ENCODE peak calls at places on chromosomes 13 and 19, in six cellular contexts. One of them, this sample, is unnamed.

GRCh38 chr19:1109697-1110671 is 6.2 kb downstream of the GPX4 start:
- DNase-seq in activated naive CD4-positive, alpha-beta T cell treated with anti-CD3 and anti-CD28 coated beads, Interleukin-2, amount 10 ng/mL, durations not matched to agents 7 days and 5 days: no peak
- DNase-seq in heart left ventricle: no peak
- DNase-seq in activated T-helper 1 cell treated with anti-CD3 and anti-CD28 coated beads, Interleukin-2, amount 50 U/mL, for 16 hours: no peak
- DNase-seq in activated CD4-positive, CD25-positive, alpha-beta regulatory T cell treated with anti-CD3 and anti-CD28 coated beads, Interleukin-2, amount 50 U/mL, for 16 hours: no peak
- DNase-seq in HTR-8/SVneo: no peak
- DNase-seq in this sample: no peak

GRCh38 chr19:39704181-39705044 is at the start of gene LGALS14:
- DNase-seq in activated CD4-positive, CD25-positive, alpha-beta regulatory T cell treated with anti-CD3 and anti-CD28 coated beads, Interleukin-2, amount 50 U/mL, for 16 hours: no peak
- DNase-seq in HTR-8/SVneo: no peak
- DNase-seq in activated T-helper 1 cell treated with anti-CD3 and anti-CD28 coated beads, Interleukin-2, amount 50 U/mL, for 16 hours: no peak
- DNase-seq in activated naive CD4-positive, alpha-beta T cell treated with anti-CD3 and anti-CD28 coated beads, Interleukin-2, amount 10 ng/mL, durations not matched to agents 7 days and 5 days: no peak
- DNase-seq in heart left ventricle: no peak
- DNase-seq in this sample: no peak

GRCh38 chr19:50418186-50419021 is at the start of gene SPIB:
- DNase-seq in activated T-helper 1 cell treated with anti-CD3 and anti-CD28 coated beads, Interleukin-2, amount 50 U/mL, for 16 hours: no peak
- DNase-seq in activated naive CD4-positive, alpha-beta T cell treated with anti-CD3 and anti-CD28 coated beads, Interleukin-2, amount 10 ng/mL, durations not matched to agents 7 days and 5 days: no peak
- DNase-seq in activated CD4-positive, CD25-positive, alpha-beta regulatory T cell treated with anti-CD3 and anti-CD28 coated beads, Interleukin-2, amount 50 U/mL, for 16 hours: no peak
- DNase-seq in HTR-8/SVneo: no peak
- DNase-seq in heart left ventricle: no peak
- DNase-seq in this sample: no peak

GRCh38 chr19:55253842-55254624 is 4.8 kb downstream of the PPP6R1 start:
- DNase-seq in activated T-helper 1 cell treated with anti-CD3 and anti-CD28 coated beads, Interleukin-2, amount 50 U/mL, for 16 hours: no peak
- DNase-seq in heart left ventricle: no peak
- DNase-seq in activated CD4-positive, CD25-positive, alpha-beta regulatory T cell treated with anti-CD3 and anti-CD28 coated beads, Interleukin-2, amount 50 U/mL, for 16 hours: peak; percentile 34
- DNase-seq in HTR-8/SVneo: no peak
- DNase-seq in activated naive CD4-positive, alpha-beta T cell treated with anti-CD3 and anti-CD28 coated beads, Interleukin-2, amount 10 ng/mL, durations not matched to agents 7 days and 5 days: peak; percentile 79
- DNase-seq in this sample: no peak

GRCh38 chr19:1252818-1253513 is 4.6 kb downstream of the MIDN start:
- DNase-seq in activated T-helper 1 cell treated with anti-CD3 and anti-CD28 coated beads, Interleukin-2, amount 50 U/mL, for 16 hours: peak; percentile 56
- DNase-seq in activated CD4-positive, CD25-positive, alpha-beta regulatory T cell treated with anti-CD3 and anti-CD28 coated beads, Interleukin-2, amount 50 U/mL, for 16 hours: no peak
- DNase-seq in activated naive CD4-positive, alpha-beta T cell treated with anti-CD3 and anti-CD28 coated beads, Interleukin-2, amount 10 ng/mL, durations not matched to agents 7 days and 5 days: peak; percentile 88
- DNase-seq in HTR-8/SVneo: no peak
- DNase-seq in heart left ventricle: peak; percentile 96
- DNase-seq in this sample: peak; percentile 96

GRCh38 chr19:5340637-5341447 is at the start of gene PTPRS:
- DNase-seq in heart left ventricle: peak; percentile 78
- DNase-seq in activated T-helper 1 cell treated with anti-CD3 and anti-CD28 coated beads, Interleukin-2, amount 50 U/mL, for 16 hours: no peak
- DNase-seq in HTR-8/SVneo: peak; percentile 82
- DNase-seq in activated naive CD4-positive, alpha-beta T cell treated with anti-CD3 and anti-CD28 coated beads, Interleukin-2, amount 10 ng/mL, durations not matched to agents 7 days and 5 days: peak; percentile 61
- DNase-seq in activated CD4-positive, CD25-positive, alpha-beta regulatory T cell treated with anti-CD3 and anti-CD28 coated beads, Interleukin-2, amount 50 U/mL, for 16 hours: peak; percentile 6
- DNase-seq in this sample: no peak

GRCh38 chr13:53124568-53125094 is 96.0 kb downstream of the OLFM4 start:
- DNase-seq in activated T-helper 1 cell treated with anti-CD3 and anti-CD28 coated beads, Interleukin-2, amount 50 U/mL, for 16 hours: no peak
- DNase-seq in HTR-8/SVneo: no peak
- DNase-seq in heart left ventricle: no peak
- DNase-seq in activated naive CD4-positive, alpha-beta T cell treated with anti-CD3 and anti-CD28 coated beads, Interleukin-2, amount 10 ng/mL, durations not matched to agents 7 days and 5 days: no peak
- DNase-seq in activated CD4-positive, CD25-positive, alpha-beta regulatory T cell treated with anti-CD3 and anti-CD28 coated beads, Interleukin-2, amount 50 U/mL, for 16 hours: no peak
- DNase-seq in this sample: no peak

GRCh38 chr13:113122571-113123225 is at the start of gene F10:
- DNase-seq in activated CD4-positive, CD25-positive, alpha-beta regulatory T cell treated with anti-CD3 and anti-CD28 coated beads, Interleukin-2, amount 50 U/mL, for 16 hours: no peak
- DNase-seq in HTR-8/SVneo: no peak
- DNase-seq in heart left ventricle: peak; percentile 67
- DNase-seq in activated T-helper 1 cell treated with anti-CD3 and anti-CD28 coated beads, Interleukin-2, amount 50 U/mL, for 16 hours: no peak
- DNase-seq in activated naive CD4-positive, alpha-beta T cell treated with anti-CD3 and anti-CD28 coated beads, Interleukin-2, amount 10 ng/mL, durations not matched to agents 7 days and 5 days: no peak
- DNase-seq in this sample: peak; percentile 4

GRCh38 chr13:50713849-50714248 is 129.6 kb downstream of the DLEU7 start:
- DNase-seq in heart left ventricle: no peak
- DNase-seq in activated CD4-positive, CD25-positive, alpha-beta regulatory T cell treated with anti-CD3 and anti-CD28 coated beads, Interleukin-2, amount 50 U/mL, for 16 hours: no peak
- DNase-seq in HTR-8/SVneo: peak; percentile 12
- DNase-seq in activated naive CD4-positive, alpha-beta T cell treated with anti-CD3 and anti-CD28 coated beads, Interleukin-2, amount 10 ng/mL, durations not matched to agents 7 days and 5 days: peak; percentile 29
- DNase-seq in activated T-helper 1 cell treated with anti-CD3 and anti-CD28 coated beads, Interleukin-2, amount 50 U/mL, for 16 hours: no peak
- DNase-seq in this sample: peak; percentile 76

GRCh38 chr13:76630629-76631028 is 255.6 kb downstream of the KCTD12 start:
- DNase-seq in activated CD4-positive, CD25-positive, alpha-beta regulatory T cell treated with anti-CD3 and anti-CD28 coated beads, Interleukin-2, amount 50 U/mL, for 16 hours: no peak
- DNase-seq in activated naive CD4-positive, alpha-beta T cell treated with anti-CD3 and anti-CD28 coated beads, Interleukin-2, amount 10 ng/mL, durations not matched to agents 7 days and 5 days: no peak
- DNase-seq in heart left ventricle: no peak
- DNase-seq in HTR-8/SVneo: no peak
- DNase-seq in activated T-helper 1 cell treated with anti-CD3 and anti-CD28 coated beads, Interleukin-2, amount 50 U/mL, for 16 hours: no peak
- DNase-seq in this sample: no peak

GRCh38 chr13:99892189-99892588 is 79.4 kb downstream of the ZIC5 start:
- DNase-seq in activated T-helper 1 cell treated with anti-CD3 and anti-CD28 coated beads, Interleukin-2, amount 50 U/mL, for 16 hours: no peak
- DNase-seq in HTR-8/SVneo: no peak
- DNase-seq in activated CD4-positive, CD25-positive, alpha-beta regulatory T cell treated with anti-CD3 and anti-CD28 coated beads, Interleukin-2, amount 50 U/mL, for 16 hours: no peak
- DNase-seq in heart left ventricle: no peak
- DNase-seq in activated naive CD4-positive, alpha-beta T cell treated with anti-CD3 and anti-CD28 coated beads, Interleukin-2, amount 10 ng/mL, durations not matched to agents 7 days and 5 days: no peak
- DNase-seq in this sample: no peak

GRCh38 chr19:15047680-15048079 is 1.6 kb upstream of the CASP14 start:
- DNase-seq in activated naive CD4-positive, alpha-beta T cell treated with anti-CD3 and anti-CD28 coated beads, Interleukin-2, amount 10 ng/mL, durations not matched to agents 7 days and 5 days: no peak
- DNase-seq in heart left ventricle: no peak
- DNase-seq in HTR-8/SVneo: no peak
- DNase-seq in activated CD4-positive, CD25-positive, alpha-beta regulatory T cell treated with anti-CD3 and anti-CD28 coated beads, Interleukin-2, amount 50 U/mL, for 16 hours: no peak
- DNase-seq in activated T-helper 1 cell treated with anti-CD3 and anti-CD28 coated beads, Interleukin-2, amount 50 U/mL, for 16 hours: no peak
- DNase-seq in this sample: no peak

GRCh38 chr19:532578-533484 is 1.3 kb downstream of the CDC34 start:
- DNase-seq in HTR-8/SVneo: no peak
- DNase-seq in activated CD4-positive, CD25-positive, alpha-beta regulatory T cell treated with anti-CD3 and anti-CD28 coated beads, Interleukin-2, amount 50 U/mL, for 16 hours: no peak
- DNase-seq in activated T-helper 1 cell treated with anti-CD3 and anti-CD28 coated beads, Interleukin-2, amount 50 U/mL, for 16 hours: no peak
- DNase-seq in heart left ventricle: peak; percentile 86
- DNase-seq in activated naive CD4-positive, alpha-beta T cell treated with anti-CD3 and anti-CD28 coated beads, Interleukin-2, amount 10 ng/mL, durations not matched to agents 7 days and 5 days: peak; percentile 66
- DNase-seq in this sample: peak; percentile 18

GRCh38 chr13:111517641-111518010 is 197.2 kb downstream of the TEX29 start:
- DNase-seq in activated CD4-positive, CD25-positive, alpha-beta regulatory T cell treated with anti-CD3 and anti-CD28 coated beads, Interleukin-2, amount 50 U/mL, for 16 hours: no peak
- DNase-seq in activated T-helper 1 cell treated with anti-CD3 and anti-CD28 coated beads, Interleukin-2, amount 50 U/mL, for 16 hours: no peak
- DNase-seq in HTR-8/SVneo: peak; percentile 9
- DNase-seq in heart left ventricle: no peak
- DNase-seq in activated naive CD4-positive, alpha-beta T cell treated with anti-CD3 and anti-CD28 coated beads, Interleukin-2, amount 10 ng/mL, durations not matched to agents 7 days and 5 days: no peak
- DNase-seq in this sample: no peak

GRCh38 chr19:58519087-58519354 is 589 bp downstream of the ZBTB45 start:
- DNase-seq in activated T-helper 1 cell treated with anti-CD3 and anti-CD28 coated beads, Interleukin-2, amount 50 U/mL, for 16 hours: no peak
- DNase-seq in activated CD4-positive, CD25-positive, alpha-beta regulatory T cell treated with anti-CD3 and anti-CD28 coated beads, Interleukin-2, amount 50 U/mL, for 16 hours: no peak
- DNase-seq in heart left ventricle: peak; percentile 70
- DNase-seq in HTR-8/SVneo: peak; percentile 84
- DNase-seq in activated naive CD4-positive, alpha-beta T cell treated with anti-CD3 and anti-CD28 coated beads, Interleukin-2, amount 10 ng/mL, durations not matched to agents 7 days and 5 days: peak; percentile 73
- DNase-seq in this sample: peak; percentile 14

GRCh38 chr13:109162248-109163051 is 533.0 kb downstream of the MYO16 start:
- DNase-seq in activated T-helper 1 cell treated with anti-CD3 and anti-CD28 coated beads, Interleukin-2, amount 50 U/mL, for 16 hours: no peak
- DNase-seq in HTR-8/SVneo: no peak
- DNase-seq in heart left ventricle: no peak
- DNase-seq in activated CD4-positive, CD25-positive, alpha-beta regulatory T cell treated with anti-CD3 and anti-CD28 coated beads, Interleukin-2, amount 50 U/mL, for 16 hours: no peak
- DNase-seq in activated naive CD4-positive, alpha-beta T cell treated with anti-CD3 and anti-CD28 coated beads, Interleukin-2, amount 10 ng/mL, durations not matched to agents 7 days and 5 days: peak; percentile 32
- DNase-seq in this sample: no peak

GRCh38 chr13:72126424-72126823 is 259.4 kb upstream of the DACH1 start:
- DNase-seq in activated T-helper 1 cell treated with anti-CD3 and anti-CD28 coated beads, Interleukin-2, amount 50 U/mL, for 16 hours: no peak
- DNase-seq in HTR-8/SVneo: no peak
- DNase-seq in activated CD4-positive, CD25-positive, alpha-beta regulatory T cell treated with anti-CD3 and anti-CD28 coated beads, Interleukin-2, amount 50 U/mL, for 16 hours: no peak
- DNase-seq in activated naive CD4-positive, alpha-beta T cell treated with anti-CD3 and anti-CD28 coated beads, Interleukin-2, amount 10 ng/mL, durations not matched to agents 7 days and 5 days: no peak
- DNase-seq in heart left ventricle: no peak
- DNase-seq in this sample: no peak

GRCh38 chr13:114068723-114069322 is 63.6 kb downstream of the RASA3 start:
- DNase-seq in heart left ventricle: peak; percentile 46
- DNase-seq in activated CD4-positive, CD25-positive, alpha-beta regulatory T cell treated with anti-CD3 and anti-CD28 coated beads, Interleukin-2, amount 50 U/mL, for 16 hours: no peak
- DNase-seq in HTR-8/SVneo: no peak
- DNase-seq in activated naive CD4-positive, alpha-beta T cell treated with anti-CD3 and anti-CD28 coated beads, Interleukin-2, amount 10 ng/mL, durations not matched to agents 7 days and 5 days: no peak
- DNase-seq in activated T-helper 1 cell treated with anti-CD3 and anti-CD28 coated beads, Interleukin-2, amount 50 U/mL, for 16 hours: no peak
- DNase-seq in this sample: no peak

GRCh38 chr19:4206818-4207484 is 22.4 kb upstream of the EBI3 start:
- DNase-seq in activated T-helper 1 cell treated with anti-CD3 and anti-CD28 coated beads, Interleukin-2, amount 50 U/mL, for 16 hours: no peak
- DNase-seq in activated naive CD4-positive, alpha-beta T cell treated with anti-CD3 and anti-CD28 coated beads, Interleukin-2, amount 10 ng/mL, durations not matched to agents 7 days and 5 days: no peak
- DNase-seq in HTR-8/SVneo: no peak
- DNase-seq in heart left ventricle: no peak
- DNase-seq in activated CD4-positive, CD25-positive, alpha-beta regulatory T cell treated with anti-CD3 and anti-CD28 coated beads, Interleukin-2, amount 50 U/mL, for 16 hours: no peak
- DNase-seq in this sample: no peak

GRCh38 chr19:42060117-42060516 is 9.9 kb downstream of the GRIK5 start:
- DNase-seq in activated CD4-positive, CD25-positive, alpha-beta regulatory T cell treated with anti-CD3 and anti-CD28 coated beads, Interleukin-2, amount 50 U/mL, for 16 hours: no peak
- DNase-seq in activated T-helper 1 cell treated with anti-CD3 and anti-CD28 coated beads, Interleukin-2, amount 50 U/mL, for 16 hours: no peak
- DNase-seq in heart left ventricle: no peak
- DNase-seq in HTR-8/SVneo: no peak
- DNase-seq in activated naive CD4-positive, alpha-beta T cell treated with anti-CD3 and anti-CD28 coated beads, Interleukin-2, amount 10 ng/mL, durations not matched to agents 7 days and 5 days: no peak
- DNase-seq in this sample: no peak

GRCh38 chr13:104740616-104741222 is 1674.5 kb upstream of the SLC10A2 start:
- DNase-seq in activated CD4-positive, CD25-positive, alpha-beta regulatory T cell treated with anti-CD3 and anti-CD28 coated beads, Interleukin-2, amount 50 U/mL, for 16 hours: no peak
- DNase-seq in heart left ventricle: no peak
- DNase-seq in activated T-helper 1 cell treated with anti-CD3 and anti-CD28 coated beads, Interleukin-2, amount 50 U/mL, for 16 hours: no peak
- DNase-seq in activated naive CD4-positive, alpha-beta T cell treated with anti-CD3 and anti-CD28 coated beads, Interleukin-2, amount 10 ng/mL, durations not matched to agents 7 days and 5 days: no peak
- DNase-seq in HTR-8/SVneo: no peak
- DNase-seq in this sample: no peak

GRCh38 chr19:7737215-7737614 is 5.3 kb upstream of the CLEC4G start:
- DNase-seq in heart left ventricle: no peak
- DNase-seq in activated naive CD4-positive, alpha-beta T cell treated with anti-CD3 and anti-CD28 coated beads, Interleukin-2, amount 10 ng/mL, durations not matched to agents 7 days and 5 days: no peak
- DNase-seq in activated CD4-positive, CD25-positive, alpha-beta regulatory T cell treated with anti-CD3 and anti-CD28 coated beads, Interleukin-2, amount 50 U/mL, for 16 hours: no peak
- DNase-seq in HTR-8/SVneo: no peak
- DNase-seq in activated T-helper 1 cell treated with anti-CD3 and anti-CD28 coated beads, Interleukin-2, amount 50 U/mL, for 16 hours: no peak
- DNase-seq in this sample: no peak

GRCh38 chr13:37681295-37682032 is 82.9 kb upstream of the POSTN start:
- DNase-seq in activated CD4-positive, CD25-positive, alpha-beta regulatory T cell treated with anti-CD3 and anti-CD28 coated beads, Interleukin-2, amount 50 U/mL, for 16 hours: no peak
- DNase-seq in activated T-helper 1 cell treated with anti-CD3 and anti-CD28 coated beads, Interleukin-2, amount 50 U/mL, for 16 hours: no peak
- DNase-seq in HTR-8/SVneo: no peak
- DNase-seq in activated naive CD4-positive, alpha-beta T cell treated with anti-CD3 and anti-CD28 coated beads, Interleukin-2, amount 10 ng/mL, durations not matched to agents 7 days and 5 days: no peak
- DNase-seq in heart left ventricle: no peak
- DNase-seq in this sample: peak; percentile 76

GRCh38 chr13:76225815-76226489 is 589.8 kb downstream of the LMO7 start:
- DNase-seq in activated T-helper 1 cell treated with anti-CD3 and anti-CD28 coated beads, Interleukin-2, amount 50 U/mL, for 16 hours: no peak
- DNase-seq in activated CD4-positive, CD25-positive, alpha-beta regulatory T cell treated with anti-CD3 and anti-CD28 coated beads, Interleukin-2, amount 50 U/mL, for 16 hours: no peak
- DNase-seq in activated naive CD4-positive, alpha-beta T cell treated with anti-CD3 and anti-CD28 coated beads, Interleukin-2, amount 10 ng/mL, durations not matched to agents 7 days and 5 days: no peak
- DNase-seq in heart left ventricle: peak; percentile 52
- DNase-seq in HTR-8/SVneo: no peak
- DNase-seq in this sample: no peak

GRCh38 chr19:35869327-35870123 is 1.2 kb downstream of the APLP1 start:
- DNase-seq in heart left ventricle: peak; percentile 66
- DNase-seq in activated naive CD4-positive, alpha-beta T cell treated with anti-CD3 and anti-CD28 coated beads, Interleukin-2, amount 10 ng/mL, durations not matched to agents 7 days and 5 days: peak; percentile 90
- DNase-seq in activated T-helper 1 cell treated with anti-CD3 and anti-CD28 coated beads, Interleukin-2, amount 50 U/mL, for 16 hours: peak; percentile 49
- DNase-seq in activated CD4-positive, CD25-positive, alpha-beta regulatory T cell treated with anti-CD3 and anti-CD28 coated beads, Interleukin-2, amount 50 U/mL, for 16 hours: peak; percentile 50
- DNase-seq in HTR-8/SVneo: peak; percentile 67
- DNase-seq in this sample: no peak

This sample was measured in AG09309.